ENCODE peak calls at places on chromosomes 13 and 19, in four cellular contexts. A is neural progenitor cell; T is CD4-positive, CD25-positive, alpha-beta regulatory T cell; E is Caco-2. G is an unnamed sample.

GRCh38 chr19:58562126-58563033 is 4.0 kb upstream of the UBE2M start:
- DNase-seq in A (peak; percentile 52), T (no peak), E (no peak), G (peak; percentile 56)

GRCh38 chr19:5536337-5536894 is 31.3 kb downstream of the TINCR start:
- DNase-seq in A (peak; percentile 97), T (no peak), E (no peak), G (peak; percentile 62)

GRCh38 chr19:14051980-14052379 is 9.9 kb downstream of the PALM3 start:
- DNase-seq in A (no peak), T (no peak), E (no peak), G (no peak)

GRCh38 chr19:50912727-50913716 is 1.8 kb upstream of the KLK4 start:
- DNase-seq in A (no peak), T (no peak), E (no peak), G (no peak)

GRCh38 chr19:3275068-3275582 is 50.7 kb downstream of the CELF5 start:
- DNase-seq in A (peak; percentile 87), T (peak; percentile 14), E (no peak), G (peak; percentile 52)

GRCh38 chr13:42997381-42997780 is 5.3 kb upstream of the EPSTI1 start:
- DNase-seq in A (no peak), T (no peak), E (peak; percentile 49), G (no peak)

GRCh38 chr19:3324405-3324856 is 42.0 kb upstream of the NFIC start:
- DNase-seq in A (peak; percentile 36), T (peak; percentile 53), E (peak; percentile 61), G (peak; percentile 75)

GRCh38 chr13:31639443-31640163 is 99.7 kb upstream of the RXFP2 start:
- DNase-seq in A (no peak), T (no peak), E (no peak), G (no peak)

GRCh38 chr19:57302020-57302465 is 18.2 kb upstream of the ZNF543 start:
- DNase-seq in A (no peak), T (no peak), E (no peak), G (no peak)

GRCh38 chr13:85521586-85521985 is 277.6 kb downstream of the SLITRK6 start:
- DNase-seq in A (no peak), T (no peak), E (no peak), G (no peak)

GRCh38 chr19:18425515-18426415 is 6.6 kb downstream of the SSBP4 start:
- DNase-seq in A (no peak), T (no peak), E (no peak), G (no peak)

GRCh38 chr19:40603071-40603718 is 2.0 kb downstream of the LTBP4 start:
- DNase-seq in A (peak; percentile 85), T (no peak), E (peak; percentile 62), G (no peak)

GRCh38 chr13:37068962-37069361 is 9.5 kb upstream of the SUPT20H start:
- DNase-seq in A (no peak), T (no peak), E (no peak), G (no peak)

GRCh38 chr13:58097831-58098230 is 466.3 kb downstream of the PCDH17 start:
- DNase-seq in A (no peak), T (no peak), E (no peak), G (no peak)

GRCh38 chr13:68176486-68176885 is 946.4 kb upstream of the PCDH9 start:
- DNase-seq in A (no peak), T (no peak), E (no peak), G (no peak)

GRCh38 chr13:93183302-93183701 is 43.3 kb upstream of the GPC6 start:
- DNase-seq in A (no peak), T (no peak), E (peak; percentile 45), G (no peak)

GRCh38 chr19:5081441-5082161 is 112.7 kb downstream of the KDM4B start:
- DNase-seq in A (no peak), T (no peak), E (no peak), G (no peak)

GRCh38 chr19:13864223-13864512 is 12.8 kb upstream of the NANOS3 start:
- DNase-seq in A (no peak), T (no peak), E (no peak), G (no peak)

GRCh38 chr19:54551950-54552912 is 21.4 kb upstream of the LILRA2 start:
- DNase-seq in A (no peak), T (no peak), E (no peak), G (no peak)